ENCODE peak calls at places on chromosomes 12 and 14, in nine cellular contexts. W is neural crest cell, A is progenitor cell of endocrine pancreas, L is HCT116, H is GM23338, D is bronchial epithelial cell, Y is AG10803, B is GM13977, Z is AG04450. X is an unnamed sample.

GRCh38 chr14:96688629-96689028 is 108.6 kb upstream of the VRK1 start:
- DNase-seq in W (no peak), A (no peak), L (no peak), H (peak; percentile 53), D (no peak), Y (no peak), B (no peak), Z (no peak), X (no peak)

GRCh38 chr14:92426237-92426636 is 87.3 kb upstream of the RIN3 start:
- DNase-seq in W (no peak), A (no peak), L (no peak), H (no peak), D (peak; percentile 4), Y (peak; percentile 73), B (no peak), Z (no peak), X (no peak)

GRCh38 chr12:76711241-76711640 is 52.7 kb upstream of the ZDHHC17 start:
- DNase-seq in W (no peak), A (no peak), L (no peak), H (no peak), D (no peak), Y (no peak), B (no peak), Z (no peak), X (no peak)

GRCh38 chr12:27319394-27319793 is 13.2 kb upstream of the BMAL2 start:
- DNase-seq in W (no peak), A (no peak), L (no peak), H (no peak), D (peak; percentile 76), Y (peak; percentile 84), B (no peak), Z (no peak), X (no peak)

GRCh38 chr12:46492471-46493351 is 120.1 kb upstream of the SLC38A2 start:
- DNase-seq in W (no peak), A (no peak), L (peak; percentile 85), H (no peak), D (peak; percentile 99), Y (peak; percentile 69), B (no peak), Z (peak; percentile 85), X (no peak)

GRCh38 chr12:60197589-60197988 is 601.8 kb downstream of the SLC16A7 start:
- DNase-seq in W (no peak), A (no peak), L (no peak), H (no peak), D (peak; percentile 89), Y (peak; percentile 55), B (no peak), Z (no peak), X (no peak)

GRCh38 chr12:92987846-92988621 is 58.9 kb upstream of the EEA1 start:
- DNase-seq in W (no peak), A (no peak), L (no peak), H (peak; percentile 16), D (no peak), Y (no peak), B (peak; percentile 40), Z (no peak), X (no peak)

GRCh38 chr12:96263449-96263902 is 69.3 kb downstream of the ELK3 start:
- DNase-seq in W (no peak), A (no peak), L (no peak), H (peak; percentile 27), D (no peak), Y (no peak), B (no peak), Z (no peak), X (no peak)

GRCh38 chr12:3533703-3534386 is 42.8 kb downstream of the PRMT8 start:
- DNase-seq in W (no peak), A (no peak), L (no peak), H (no peak), D (peak; percentile 11), Y (no peak), B (no peak), Z (no peak), X (no peak)

GRCh38 chr12:97425802-97426484 is 36.7 kb upstream of the RMST start:
- DNase-seq in W (no peak), A (no peak), L (no peak), H (peak; percentile 26), D (peak; percentile 3), Y (no peak), B (no peak), Z (no peak), X (no peak)

GRCh38 chr12:78698747-78699146 is 165.8 kb upstream of the SYT1 start:
- DNase-seq in W (no peak), A (no peak), L (no peak), H (no peak), D (peak; percentile 88), Y (peak; percentile 4), B (no peak), Z (no peak), X (no peak)

GRCh38 chr12:104276192-104277131 is 27.1 kb upstream of the EID3 start:
- DNase-seq in W (no peak), A (no peak), L (no peak), H (no peak), D (no peak), Y (no peak), B (peak; percentile 38), Z (no peak), X (no peak)

GRCh38 chr12:104469523-104469922 is 12.8 kb downstream of the CHST11 start:
- DNase-seq in W (no peak), A (no peak), L (no peak), H (no peak), D (no peak), Y (no peak), B (no peak), Z (no peak), X (no peak)

GRCh38 chr14:100780246-100780645 is 45.7 kb upstream of the MEG3 start:
- DNase-seq in W (no peak), A (no peak), L (no peak), H (no peak), D (no peak), Y (no peak), B (no peak), Z (no peak), X (no peak)

GRCh38 chr12:7046383-7047143 is 14.0 kb upstream of the C1S start:
- DNase-seq in W (no peak), A (no peak), L (no peak), H (no peak), D (no peak), Y (no peak), B (no peak), Z (no peak), X (no peak)

GRCh38 chr12:122871851-122872785 is 23.8 kb downstream of the VPS37B start:
- DNase-seq in W (peak; percentile 33), A (no peak), L (no peak), H (peak; percentile 100), D (peak; percentile 88), Y (peak; percentile 87), B (peak; percentile 63), Z (no peak), X (peak; percentile 61)
- TF ChIP-seq CTCF in W (no peak), A (no peak), L (no peak), H (no peak), D (no peak), Y (no peak), B (no peak), Z (no peak), X (no peak)

GRCh38 chr14:95417492-95417891 is 97.8 kb upstream of the CLMN start:
- DNase-seq in W (no peak), A (no peak), L (no peak), H (no peak), D (no peak), Y (no peak), B (no peak), Z (no peak), X (no peak)
- TF ChIP-seq CTCF in W (no peak), A (peak; percentile 18), L (peak; percentile 39), H (no peak), D (no peak), Y (no peak), B (no peak), Z (no peak), X (no peak)

DNA sequence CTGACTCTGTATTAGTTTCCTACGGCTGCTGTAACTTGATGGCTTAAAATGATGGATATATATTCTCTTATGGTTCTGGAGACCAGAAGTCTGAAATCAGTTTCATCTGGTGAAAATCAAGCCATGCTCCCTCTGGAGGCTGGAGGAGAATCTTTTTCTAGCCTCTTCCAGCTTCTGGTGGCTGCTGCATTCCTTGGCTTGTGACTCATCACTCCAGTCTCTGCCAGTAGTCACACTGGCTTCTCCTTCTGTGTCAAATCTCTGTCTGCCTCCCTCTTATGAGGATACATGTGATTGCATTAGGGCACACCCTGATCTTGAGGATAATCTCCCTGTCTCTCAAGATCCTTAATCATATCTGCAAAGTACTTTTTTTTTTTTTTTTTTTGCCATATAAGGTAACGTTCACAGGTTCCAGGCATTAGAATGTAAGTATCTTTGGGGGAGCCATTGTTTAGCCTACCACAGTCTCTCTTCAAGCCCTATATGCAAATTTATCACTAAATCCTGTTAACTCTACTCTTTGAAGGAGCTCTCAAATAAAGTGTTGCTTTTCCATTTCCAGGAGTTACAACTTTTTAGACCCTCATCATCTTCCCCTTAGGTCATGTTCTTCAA is 17.8 kb downstream of the DNAL1 start:
- DNase-seq in W (no peak), A (no peak), L (peak; percentile 85), H (peak; percentile 83), D (peak; percentile 93), Y (peak; percentile 94), B (no peak), Z (peak; percentile 61), X (no peak)
- TF ChIP-seq CTCF in W (peak; percentile 58), A (peak; percentile 28), L (peak; percentile 65), H (peak; percentile 57), D (peak; percentile 64), Y (peak; percentile 83), B (no peak), Z (peak; percentile 71), X (no peak)

DNA sequence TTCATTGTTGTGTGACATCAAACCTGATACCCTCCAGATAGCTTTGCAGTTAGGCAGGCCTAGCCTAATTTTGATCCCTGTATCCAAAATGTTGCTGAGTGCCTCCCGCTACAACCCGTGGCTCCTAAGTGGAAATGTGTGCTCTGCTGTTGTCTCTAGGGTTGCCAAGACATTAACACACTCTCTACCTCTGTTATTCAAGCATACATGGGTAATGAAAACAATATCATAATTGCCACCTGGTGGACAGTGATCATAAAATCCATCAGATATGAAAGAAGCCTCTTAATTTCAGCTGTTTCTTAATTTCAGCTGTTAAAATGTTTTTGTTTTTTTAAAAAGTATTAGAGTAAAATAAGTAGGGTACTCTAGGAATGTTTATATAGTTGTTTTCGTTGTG is 93.5 kb downstream of the PLEKHA5 start:
- DNase-seq in W (no peak), A (no peak), L (peak; percentile 1), H (peak; percentile 27), D (no peak), Y (no peak), B (no peak), Z (no peak), X (no peak)
- TF ChIP-seq CTCF in W (peak; percentile 57), A (peak; percentile 30), L (peak; percentile 56), H (no peak), D (no peak), Y (peak; percentile 35), B (no peak), Z (peak; percentile 25), X (peak; percentile 49)

DNA sequence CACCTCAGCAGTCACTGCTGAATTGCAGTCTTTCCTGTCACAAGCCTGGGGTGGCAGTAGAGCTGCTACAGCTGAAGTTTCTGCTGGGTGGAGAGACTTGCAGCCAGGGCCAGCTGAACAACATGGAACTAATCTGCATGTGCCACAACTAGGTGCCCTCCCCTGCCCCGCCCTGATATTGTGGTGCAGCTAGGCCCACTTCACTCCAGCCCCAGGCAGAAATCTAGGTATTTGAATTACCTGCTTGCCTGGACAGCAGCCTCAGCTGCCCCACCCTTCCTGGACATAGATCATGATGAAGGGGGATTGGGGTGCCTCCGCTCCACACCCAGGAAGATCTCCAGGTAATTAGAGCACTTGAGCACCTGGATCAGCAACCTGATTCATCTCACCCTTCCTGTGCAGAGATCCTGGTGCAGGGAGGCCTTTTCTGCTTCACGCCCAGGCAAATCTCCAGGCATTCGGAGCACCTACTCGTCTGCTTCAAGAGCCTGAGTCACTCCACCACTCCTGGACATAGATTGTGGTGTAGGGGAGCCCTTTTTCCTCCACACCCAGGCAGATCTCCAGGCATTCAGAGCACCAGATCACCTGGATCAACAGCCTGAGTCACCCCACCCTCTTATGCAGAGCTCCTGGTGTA is 477.0 kb downstream of the SOX5 start:
- DNase-seq in W (no peak), A (no peak), L (no peak), H (peak; percentile 6), D (peak; percentile 100), Y (no peak), B (no peak), Z (no peak), X (no peak)
- TF ChIP-seq CTCF in W (no peak), A (no peak), L (no peak), H (peak; percentile 36), D (peak; percentile 17), Y (no peak), B (no peak), Z (no peak), X (no peak)